ENCODE peak calls at places on chromosome 2, in seven cellular contexts. O, P, W, Q, T, G and I are unnamed samples.

GRCh38 chr2:145909175-145909574 is 1389.3 kb upstream of the ZEB2 start:
- DNase-seq in O (no peak), P (no peak), W (no peak), Q (no peak), T (no peak), G (no peak), I (no peak)

GRCh38 chr2:206915136-206915535 is 24.2 kb upstream of the CPO start:
- DNase-seq in O (no peak), P (peak), W (peak), Q (no peak), T (no peak), G (no peak), I (no peak)

GRCh38 chr2:864501-865106 is 86.0 kb upstream of the SNTG2 start:
- DNase-seq in O (no peak), P (no peak), W (no peak), Q (no peak), T (no peak), G (no peak), I (no peak)

GRCh38 chr2:96090527-96090926 is 25.8 kb downstream of the ADRA2B start:
- DNase-seq in O (no peak), P (no peak), W (no peak), Q (no peak), T (peak), G (no peak), I (no peak)

GRCh38 chr2:205903549-205904129 is 182.3 kb downstream of the INO80D start:
- DNase-seq in O (no peak), P (peak), W (peak), Q (peak), T (no peak), G (no peak), I (peak)

GRCh38 chr2:157438907-157439791 is 4.7 kb downstream of the CYTIP start:
- DNase-seq in O (no peak), P (no peak), W (no peak), Q (peak), T (no peak), G (no peak), I (no peak)

GRCh38 chr2:65388626-65389390 is 43.6 kb downstream of the SPRED2 start:
- DNase-seq in O (no peak), P (no peak), W (no peak), Q (peak), T (no peak), G (no peak), I (no peak)

GRCh38 chr2:229634574-229635185 is 79.7 kb downstream of the DNER start:
- DNase-seq in O (no peak), P (no peak), W (no peak), Q (peak), T (no peak), G (no peak), I (no peak)

GRCh38 chr2:226895579-226895978 is 59.7 kb downstream of the RHBDD1 start:
- DNase-seq in O (no peak), P (no peak), W (no peak), Q (no peak), T (no peak), G (no peak), I (no peak)

GRCh38 chr2:60413819-60414178 is 139.7 kb downstream of the BCL11A start:
- DNase-seq in O (peak), P (no peak), W (no peak), Q (no peak), T (no peak), G (peak), I (no peak)

GRCh38 chr2:229422005-229422404 is 150.9 kb upstream of the PID1 start:
- DNase-seq in O (no peak), P (no peak), W (no peak), Q (no peak), T (no peak), G (no peak), I (no peak)

DNA sequence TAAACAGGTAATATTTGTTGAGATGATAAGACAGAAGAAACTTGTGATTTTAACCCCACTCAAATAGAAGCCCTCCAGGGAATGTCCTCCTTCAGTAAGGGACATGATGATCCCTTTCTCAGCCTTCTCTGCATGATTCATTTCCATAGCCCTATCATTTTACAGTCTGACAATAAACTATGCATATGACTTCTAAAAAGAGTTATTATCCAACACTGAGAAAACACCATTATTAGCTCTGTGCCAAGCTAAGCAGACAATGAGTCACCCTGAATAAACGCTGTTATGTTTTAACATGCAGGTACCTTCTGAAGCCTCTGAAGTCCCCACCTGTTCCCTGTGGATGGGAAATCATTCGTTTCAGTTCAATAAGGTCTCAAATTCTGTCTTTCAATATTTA is 54.7 kb downstream of the DTNB start:
- DNase-seq in O (no peak), P (no peak), W (peak), Q (no peak), T (no peak), G (no peak), I (no peak)
- TF ChIP-seq POLR2AphosphoS5 in O (no peak), P (no peak), W (no peak), Q (peak), T (no peak), G (no peak), I (no peak)

DNA sequence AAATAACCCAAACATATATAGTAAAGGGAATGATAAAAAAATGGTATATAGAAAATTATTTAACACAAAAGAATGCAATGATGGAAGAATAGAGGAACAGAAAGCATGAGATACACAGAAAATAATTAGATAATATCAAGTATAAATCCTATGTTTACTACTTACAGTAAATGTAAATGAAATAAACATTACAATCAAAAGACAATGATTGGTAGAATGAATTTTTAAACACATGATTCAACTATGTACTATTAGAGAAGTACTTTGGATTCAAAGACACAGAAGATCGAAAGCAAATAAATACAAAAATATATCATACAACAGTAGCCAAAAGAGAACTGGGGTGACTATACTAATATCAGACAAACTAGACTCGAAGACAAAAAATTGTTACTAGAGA is 97.6 kb upstream of the PARD3B start:
- DNase-seq in O (no peak), P (no peak), W (no peak), Q (no peak), T (no peak), G (no peak), I (no peak)
- TF ChIP-seq TAF1 in O (no peak), P (no peak), W (no peak), Q (no peak), T (no peak), G (no peak), I (no peak)

DNA sequence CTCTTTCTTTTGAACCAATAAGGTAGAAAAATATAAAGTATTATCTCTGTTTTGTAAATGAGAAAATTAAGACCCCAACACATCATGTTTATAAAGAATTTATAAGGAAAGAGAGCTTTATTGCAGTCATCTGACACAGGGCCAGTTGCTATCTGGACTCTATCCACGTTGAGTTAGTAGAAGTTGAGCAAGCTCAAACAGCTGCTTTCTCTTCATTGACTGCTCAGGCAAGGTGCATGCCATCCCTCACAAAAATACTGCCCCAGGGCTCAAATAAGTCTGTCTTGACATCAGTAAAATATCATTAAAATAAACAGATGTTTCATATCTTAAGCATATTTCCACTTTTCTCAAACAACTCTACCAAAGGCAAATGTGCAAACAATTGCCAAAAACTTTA is 14.8 kb downstream of the COL5A2 start:
- DNase-seq in O (no peak), P (no peak), W (no peak), Q (peak), T (no peak), G (no peak), I (no peak)
- TF ChIP-seq POLR2AphosphoS5 in O (no peak), P (no peak), W (no peak), Q (no peak), T (no peak), G (no peak), I (no peak)

GRCh38 chr2:85578243-85579180 is 1.1 kb downstream of the VAMP8 start:
- DNase-seq in O (no peak), P (peak), W (no peak), Q (no peak), T (no peak), G (no peak), I (no peak)
- TF ChIP-seq TAF1 in O (no peak), P (peak), W (no peak), Q (no peak), T (no peak), G (peak), I (no peak)

DNA sequence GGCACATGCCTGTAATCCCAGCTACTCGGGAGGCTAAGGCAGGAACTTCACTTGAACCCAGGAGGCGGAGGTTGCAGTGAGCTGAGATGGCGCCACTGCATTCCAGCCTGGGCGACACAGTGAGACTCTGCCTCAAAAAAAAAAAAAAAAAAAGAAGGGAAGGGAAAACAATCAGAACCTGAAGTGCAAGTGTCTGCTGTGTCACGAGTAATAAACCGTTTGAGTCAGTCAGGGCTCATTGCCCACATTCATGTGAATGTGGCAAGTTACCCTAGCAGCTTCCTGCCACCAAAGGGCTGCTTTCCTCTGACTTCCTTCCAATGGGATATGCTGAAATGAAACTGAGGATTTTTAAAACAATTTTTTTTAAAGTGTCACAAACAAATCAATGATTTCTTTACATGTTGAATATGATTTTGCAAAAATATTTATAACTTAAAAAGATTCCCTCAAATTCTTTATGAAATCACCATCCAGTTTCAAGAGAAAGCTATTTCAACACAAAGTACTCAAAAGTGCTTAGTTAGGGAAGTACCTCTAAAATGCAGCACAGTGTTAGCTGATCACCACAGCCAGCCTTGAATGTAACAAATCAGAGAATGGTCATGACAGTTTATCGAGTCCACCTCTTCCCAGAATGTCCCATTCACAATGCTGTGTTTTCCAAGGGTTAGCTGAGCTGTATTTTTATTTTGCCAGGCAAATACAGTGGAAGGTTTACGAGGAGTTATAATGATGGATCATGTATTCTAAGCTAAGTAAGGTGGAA is 36.4 kb downstream of the WDSUB1 start:
- DNase-seq in O (peak), P (no peak), W (no peak), Q (no peak), T (no peak), G (no peak), I (no peak)
- TF ChIP-seq POLR2AphosphoS5 in O (no peak), P (no peak), W (no peak), Q (no peak), T (no peak), G (no peak), I (no peak)

GRCh38 chr2:161780881-161781280 is 156.7 kb downstream of the SLC4A10 start:
- DNase-seq in O (no peak), P (no peak), W (no peak), Q (no peak), T (no peak), G (no peak), I (no peak)
- TF ChIP-seq TAF1 in O (no peak), P (no peak), W (no peak), Q (no peak), T (no peak), G (no peak), I (no peak)

DNA sequence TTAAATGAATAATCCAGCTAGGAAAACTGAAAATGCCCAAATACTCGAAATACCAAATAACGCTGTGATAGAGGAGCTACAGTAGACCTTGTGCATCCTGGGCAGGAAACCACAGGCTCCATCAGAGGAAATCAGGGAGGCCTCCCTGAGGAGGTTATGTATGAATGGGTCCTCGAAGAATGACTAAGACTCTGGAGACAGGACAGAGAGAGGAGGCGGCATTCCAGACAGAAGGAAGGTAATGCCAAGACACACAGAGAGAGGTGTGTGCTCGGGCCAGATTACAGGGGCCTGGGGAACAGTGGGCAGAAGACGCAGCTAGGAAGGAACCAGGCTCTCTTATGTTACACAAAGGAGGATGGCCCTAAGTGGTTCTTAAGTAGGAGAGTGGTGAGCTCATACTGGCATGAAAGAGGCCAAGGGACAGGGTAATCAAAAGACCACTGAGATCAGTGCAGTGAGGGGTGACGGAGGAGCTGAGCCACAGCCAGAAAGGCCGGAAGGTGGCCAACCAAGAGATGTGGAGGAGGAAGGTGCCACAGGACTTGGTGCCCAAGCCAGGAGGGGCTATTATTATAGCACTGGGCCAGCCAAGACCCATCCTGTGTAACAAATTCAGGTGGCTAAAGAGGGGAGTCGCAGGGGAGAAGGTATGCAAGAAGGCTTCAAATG is 9.9 kb downstream of the ST3GAL5 start:
- DNase-seq in O (no peak), P (no peak), W (no peak), Q (no peak), T (no peak), G (no peak), I (no peak)
- TF ChIP-seq POLR2AphosphoS5 in O (no peak), P (no peak), W (no peak), Q (no peak), T (no peak), G (no peak), I (no peak)

GRCh38 chr2:69754633-69755032 is 12.7 kb downstream of the ANXA4 start:
- DNase-seq in O (no peak), P (no peak), W (no peak), Q (no peak), T (no peak), G (no peak), I (no peak)

GRCh38 chr2:69753659-69754350 is 11.9 kb downstream of the ANXA4 start:
- DNase-seq in O (no peak), P (no peak), W (no peak), Q (no peak), T (no peak), G (no peak), I (no peak)

GRCh38 chr2:69750246-69750645 is 8.3 kb downstream of the ANXA4 start:
- DNase-seq in O (no peak), P (no peak), W (no peak), Q (no peak), T (peak), G (no peak), I (no peak)

DNA sequence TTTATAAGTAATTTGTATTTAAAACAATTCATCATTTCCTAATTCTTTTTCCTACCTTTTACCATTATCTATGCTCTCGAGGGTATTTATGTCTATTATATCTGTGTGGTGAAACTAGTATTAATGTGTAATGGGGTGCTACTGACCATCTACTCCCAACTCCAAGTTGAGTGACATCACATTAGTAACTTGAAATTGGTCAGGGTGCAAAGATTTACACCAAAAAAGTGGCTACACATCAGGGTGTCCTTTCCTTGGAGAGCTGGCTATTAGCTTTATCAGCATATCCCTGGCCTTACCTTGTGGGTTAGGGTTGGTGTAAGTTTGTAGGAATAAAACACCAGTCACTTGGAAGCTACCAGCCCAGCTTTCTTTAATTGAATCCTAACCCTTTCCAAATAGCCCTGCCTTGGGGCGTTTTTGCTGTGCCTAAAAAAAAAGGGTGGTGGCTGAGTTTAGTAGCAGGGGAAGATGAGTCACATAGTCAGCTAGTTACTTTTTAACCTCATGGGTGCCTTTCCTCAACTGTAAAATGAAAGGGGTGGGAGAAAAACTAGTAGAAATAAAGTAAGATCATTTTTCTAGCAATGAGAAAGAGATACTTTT is 14.0 kb downstream of the ANXA4 start:
- DNase-seq in O (no peak), P (peak), W (peak), Q (no peak), T (no peak), G (no peak), I (no peak)
- TF ChIP-seq TAF1 in O (no peak), P (no peak), W (no peak), Q (no peak), T (no peak), G (no peak), I (no peak)